ENCODE peak calls at places on chromosomes 4 and X, in four cellular contexts. One of them, this sample, is unnamed.

GRCh38 chrX:17553451-17553850 is 178.5 kb downstream of the NHS start:
- DNase-seq in ACHN: peak; percentile 19
- DNase-seq in EH: peak; percentile 81
- DNase-seq in CD8-positive, alpha-beta memory T cell: no peak
- DNase-seq in this sample: peak; percentile 41

GRCh38 chr4:188993871-188994270 is 854.6 kb downstream of the TRIML1 start:
- DNase-seq in ACHN: no peak
- DNase-seq in CD8-positive, alpha-beta memory T cell: no peak
- DNase-seq in EH: no peak
- DNase-seq in this sample: no peak

GRCh38 chr4:26930964-26931363 is 70.3 kb downstream of the STIM2 start:
- DNase-seq in CD8-positive, alpha-beta memory T cell: no peak
- DNase-seq in ACHN: no peak
- DNase-seq in EH: no peak
- DNase-seq in this sample: no peak

GRCh38 chrX:71913156-71913950 is 2.7 kb downstream of the NHSL2 start:
- DNase-seq in CD8-positive, alpha-beta memory T cell: no peak
- DNase-seq in EH: no peak
- DNase-seq in ACHN: no peak
- DNase-seq in this sample: no peak

GRCh38 chr4:118173956-118174355 is 139.7 kb downstream of the NDST3 start:
- DNase-seq in CD8-positive, alpha-beta memory T cell: peak; percentile 1
- DNase-seq in ACHN: no peak
- DNase-seq in EH: peak; percentile 90
- DNase-seq in this sample: no peak

GRCh38 chr4:73897380-73898136 is 28.4 kb downstream of the CXCL1 start:
- DNase-seq in EH: peak; percentile 35
- DNase-seq in CD8-positive, alpha-beta memory T cell: no peak
- DNase-seq in ACHN: no peak
- DNase-seq in this sample: no peak

GRCh38 chr4:27112587-27112986 is 251.9 kb downstream of the STIM2 start:
- DNase-seq in CD8-positive, alpha-beta memory T cell: no peak
- DNase-seq in ACHN: no peak
- DNase-seq in EH: no peak
- DNase-seq in this sample: no peak

GRCh38 chrX:13293700-13294099 is 26.2 kb downstream of the ATXN3L start:
- DNase-seq in CD8-positive, alpha-beta memory T cell: no peak
- DNase-seq in EH: peak; percentile 26
- DNase-seq in ACHN: no peak
- DNase-seq in this sample: peak; percentile 36

GRCh38 chr4:110289601-110290100 is 91.2 kb upstream of the ELOVL6 start:
- DNase-seq in EH: no peak
- DNase-seq in CD8-positive, alpha-beta memory T cell: no peak
- DNase-seq in ACHN: no peak
- DNase-seq in this sample: no peak

GRCh38 chr4:158996669-158997074 is 106.2 kb upstream of the RAPGEF2 start:
- DNase-seq in ACHN: peak; percentile 97
- DNase-seq in EH: peak; percentile 98
- DNase-seq in CD8-positive, alpha-beta memory T cell: no peak
- DNase-seq in this sample: peak; percentile 76

GRCh38 chrX:78708171-78708570 is 39.3 kb upstream of the LPAR4 start:
- DNase-seq in CD8-positive, alpha-beta memory T cell: no peak
- DNase-seq in ACHN: peak; percentile 22
- DNase-seq in EH: peak; percentile 54
- DNase-seq in this sample: no peak

GRCh38 chrX:153723351-153724251 is 586 bp downstream of the BCAP31 start:
- DNase-seq in EH: peak; percentile 51
- DNase-seq in CD8-positive, alpha-beta memory T cell: no peak
- DNase-seq in ACHN: peak; percentile 51
- DNase-seq in this sample: no peak

GRCh38 chrX:37871626-37872302 is 24.4 kb upstream of the DYNLT3 start:
- DNase-seq in CD8-positive, alpha-beta memory T cell: no peak
- DNase-seq in EH: peak; percentile 87
- DNase-seq in ACHN: peak; percentile 42
- DNase-seq in this sample: peak; percentile 66

GRCh38 chrX:102697506-102697905 is 14.7 kb upstream of the GPRASP2 start:
- DNase-seq in ACHN: no peak
- DNase-seq in CD8-positive, alpha-beta memory T cell: no peak
- DNase-seq in EH: peak; percentile 46
- DNase-seq in this sample: no peak

GRCh38 chr4:90171491-90171890 is 44.3 kb downstream of the CCSER1 start:
- DNase-seq in EH: no peak
- DNase-seq in CD8-positive, alpha-beta memory T cell: no peak
- DNase-seq in ACHN: no peak
- DNase-seq in this sample: no peak

GRCh38 chrX:5559386-5559785 is 669.3 kb downstream of the NLGN4X start:
- DNase-seq in EH: no peak
- DNase-seq in ACHN: no peak
- DNase-seq in CD8-positive, alpha-beta memory T cell: no peak
- DNase-seq in this sample: no peak

GRCh38 chr4:3297066-3297859 is 4.4 kb downstream of the RGS12 start:
- DNase-seq in CD8-positive, alpha-beta memory T cell: no peak
- DNase-seq in EH: no peak
- DNase-seq in ACHN: no peak
- DNase-seq in this sample: no peak

GRCh38 chr4:56637791-56638190 is 43.3 kb downstream of the HOPX start:
- DNase-seq in CD8-positive, alpha-beta memory T cell: no peak
- DNase-seq in ACHN: no peak
- DNase-seq in EH: peak; percentile 24
- DNase-seq in this sample: no peak

GRCh38 chr4:121977251-121978168 is 25.6 kb upstream of the TRPC3 start:
- DNase-seq in EH: peak; percentile 25
- DNase-seq in CD8-positive, alpha-beta memory T cell: no peak
- DNase-seq in ACHN: no peak
- DNase-seq in this sample: no peak

GRCh38 chr4:26140150-26140898 is 180.5 kb upstream of the RBPJ start:
- DNase-seq in EH: peak; percentile 96
- DNase-seq in ACHN: no peak
- DNase-seq in CD8-positive, alpha-beta memory T cell: no peak
- DNase-seq in this sample: no peak

GRCh38 chr4:40563401-40563800 is 66.3 kb downstream of the RBM47 start:
- DNase-seq in CD8-positive, alpha-beta memory T cell: no peak
- DNase-seq in ACHN: no peak
- DNase-seq in EH: no peak
- DNase-seq in this sample: no peak

GRCh38 chr4:41693629-41694028 is 54.9 kb downstream of the PHOX2B start:
- DNase-seq in EH: peak; percentile 52
- DNase-seq in ACHN: peak; percentile 49
- DNase-seq in CD8-positive, alpha-beta memory T cell: no peak
- DNase-seq in this sample: no peak

This sample was measured in keratinocyte.